ENCODE peak calls at places on chromosomes 16 and 17, in nine cellular contexts. G is A549, W is tibial artery, D is thoracic aorta, R is PC-3, X is lung, K is ascending aorta, A is dorsolateral prefrontal cortex, S is heart right ventricle. C is an unnamed sample.

GRCh38 chr17:17766351-17767095 is 70.3 kb downstream of the SREBF1 start:
- DNase-seq in A (no peak), K (no peak), R (no peak), G (no peak), S (no peak), D (no peak), X (no peak), W (no peak), C (no peak)

GRCh38 chr17:71287246-71287828 is 833.5 kb upstream of the SOX9 start:
- DNase-seq in K (no peak), R (no peak), W (no peak), D (no peak), S (no peak), A (no peak), G (no peak), X (no peak), C (no peak)

GRCh38 chr17:570403-570802 is 144.2 kb downstream of the VPS53 start:
- DNase-seq in X (no peak), K (no peak), A (no peak), D (no peak), S (no peak), R (no peak), W (no peak), G (no peak), C (no peak)

GRCh38 chr17:4195306-4195705 is 52.3 kb downstream of the CYB5D2 start:
- DNase-seq in G (no peak), W (no peak), X (no peak), A (no peak), R (no peak), S (no peak), D (no peak), K (peak), C (no peak)

GRCh38 chr16:73878616-73879015 is 418.0 kb upstream of the PSMD7 start:
- DNase-seq in K (no peak), R (peak), A (no peak), G (peak), W (no peak), D (no peak), S (no peak), X (no peak), C (no peak)

GRCh38 chr17:2222901-2223616 is 80.5 kb downstream of the SMG6 start:
- DNase-seq in K (peak), X (peak), A (no peak), S (peak), G (no peak), R (no peak), D (no peak), W (peak), C (peak)

GRCh38 chr16:73302942-73303341 is 255.0 kb upstream of the ZFHX3 start:
- DNase-seq in G (no peak), K (no peak), D (no peak), S (no peak), X (no peak), A (no peak), W (no peak), R (no peak), C (no peak)

GRCh38 chr17:2212328-2212981 is 91.1 kb downstream of the SMG6 start:
- DNase-seq in G (no peak), W (peak), D (peak), A (no peak), S (no peak), K (peak), R (peak), X (no peak), C (no peak)

GRCh38 chr17:78541488-78542237 is 35.5 kb downstream of the DNAH17 start:
- DNase-seq in G (peak), X (no peak), R (peak), A (no peak), K (no peak), W (no peak), D (no peak), S (no peak), C (no peak)

GRCh38 chr16:65070831-65071230 is 51.0 kb downstream of the CDH11 start:
- DNase-seq in D (peak), W (peak), A (peak), R (peak), S (peak), G (peak), K (peak), X (peak), C (peak)

GRCh38 chr17:36752096-36752888 is 150.9 kb downstream of the MRM1 start:
- DNase-seq in G (no peak), W (no peak), R (no peak), D (no peak), A (no peak), S (no peak), X (no peak), K (no peak), C (no peak)

GRCh38 chr16:11263737-11264136 is 5.4 kb downstream of the TNP2 start:
- DNase-seq in A (no peak), G (no peak), K (no peak), D (no peak), S (no peak), X (no peak), R (no peak), W (no peak), C (no peak)

GRCh38 chr17:21378553-21378952 is 2.4 kb downstream of the KCNJ12 start:
- DNase-seq in S (no peak), A (no peak), W (no peak), G (no peak), D (no peak), R (no peak), X (no peak), K (no peak), C (no peak)

GRCh38 chr17:62392908-62393307 is 12.6 kb downstream of the EFCAB3 start:
- DNase-seq in A (no peak), K (no peak), X (no peak), R (no peak), D (no peak), W (no peak), S (no peak), G (no peak), C (no peak)

GRCh38 chr17:72945468-72945867 is 147.0 kb downstream of the SLC39A11 start:
- DNase-seq in K (no peak), A (no peak), S (no peak), W (no peak), D (no peak), X (no peak), R (no peak), G (no peak), C (no peak)

GRCh38 chr17:1787301-1787902 is 25.5 kb downstream of the SERPINF1 start:
- DNase-seq in R (peak), D (peak), G (peak), S (peak), W (peak), K (peak), A (no peak), X (no peak), C (peak)

GRCh38 chr17:284676-285355 is 67.8 kb downstream of the RPH3AL start:
- DNase-seq in G (no peak), D (no peak), X (no peak), R (no peak), A (peak), K (peak), W (peak), S (no peak), C (no peak)

GRCh38 chr16:67760206-67760605 is 41.1 kb upstream of the GFOD2 start:
- DNase-seq in D (no peak), K (no peak), G (no peak), S (no peak), W (no peak), R (no peak), X (no peak), A (no peak), C (no peak)

GRCh38 chr16:87698676-87699179 is 67.1 kb downstream of the KLHDC4 start:
- DNase-seq in W (no peak), G (no peak), A (no peak), R (no peak), D (no peak), S (no peak), K (no peak), X (no peak), C (no peak)

GRCh38 chr17:35116845-35117244 is 2.8 kb downstream of the RAD51D start:
- DNase-seq in K (no peak), G (no peak), W (no peak), R (no peak), A (no peak), X (no peak), D (no peak), S (no peak), C (no peak)

GRCh38 chr16:30721606-30722005 is 22.6 kb downstream of the SRCAP start:
- DNase-seq in A (no peak), K (no peak), W (no peak), G (no peak), X (no peak), D (no peak), R (peak), S (no peak), C (no peak)

GRCh38 chr17:36935681-36936454 is 1.4 kb upstream of the LHX1 start:
- DNase-seq in D (no peak), K (no peak), A (no peak), W (no peak), G (peak), S (no peak), R (no peak), X (no peak), C (no peak)

DNA sequence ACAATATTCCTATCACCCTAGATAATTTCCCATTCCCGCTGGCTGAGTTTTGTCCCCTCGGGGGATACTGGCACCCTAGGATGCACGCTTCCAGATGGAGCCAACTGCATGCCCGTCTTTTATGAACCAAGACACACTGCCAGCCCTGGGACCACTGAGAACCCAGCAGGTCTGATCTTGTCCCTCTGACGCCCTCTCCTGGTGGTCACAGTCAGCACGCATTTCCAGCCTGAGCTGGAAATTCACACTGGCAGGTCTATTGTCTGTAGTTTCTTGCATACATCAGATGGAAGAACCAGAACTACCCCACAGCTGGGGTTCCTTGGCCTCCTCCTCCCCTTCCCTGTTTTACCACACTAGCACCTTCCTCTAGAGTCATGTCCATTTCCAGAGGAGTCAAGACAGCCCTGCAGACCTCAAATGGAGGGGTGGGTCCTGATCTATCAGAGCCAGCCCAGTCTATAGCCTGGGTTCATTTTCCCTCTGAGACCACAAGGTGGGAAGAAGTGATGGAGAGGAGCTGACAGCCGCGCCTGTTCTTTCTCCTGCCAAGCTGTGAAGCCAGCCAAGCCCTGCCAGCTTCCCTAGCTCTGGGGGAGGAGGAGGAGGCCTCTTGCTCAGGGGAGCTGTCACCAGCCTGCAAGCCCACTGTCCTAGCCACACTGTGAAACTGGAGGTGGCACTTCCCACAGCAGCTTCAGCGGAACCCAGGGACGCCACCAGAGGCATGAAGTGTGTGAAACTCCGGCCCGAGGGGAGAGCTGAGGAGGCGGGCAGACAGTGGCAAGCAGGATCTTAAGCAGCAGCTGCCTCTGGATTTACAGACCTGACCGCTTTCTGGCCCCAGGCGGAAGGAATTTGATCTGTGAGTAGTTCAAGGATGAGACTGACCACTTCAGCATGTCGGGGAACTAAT is 29.3 kb downstream of the MXRA7 start:
- DNase-seq in G (peak), R (peak), W (no peak), D (no peak), K (peak), X (peak), A (peak), S (peak), C (peak)
- TF ChIP-seq CTCF in G (peak), R (peak), W (peak), D (peak), K (peak), X (peak), A (peak), S (peak), C (peak)

GRCh38 chr16:52671560-52671959 is 124.6 kb upstream of the TOX3 start:
- DNase-seq in W (no peak), D (no peak), S (no peak), X (no peak), R (no peak), G (no peak), K (no peak), A (no peak), C (no peak)
- TF ChIP-seq CTCF in W (no peak), D (no peak), S (no peak), X (no peak), R (no peak), G (no peak), K (no peak), A (no peak), C (no peak)

GRCh38 chr17:41860254-41860931 is 4.8 kb downstream of the KLHL11 start:
- DNase-seq in D (no peak), K (no peak), A (no peak), W (no peak), G (no peak), S (no peak), X (no peak), R (no peak), C (no peak)

GRCh38 chr17:41865596-41865893 is 322 bp upstream of the KLHL11 start:
- DNase-seq in W (no peak), A (no peak), G (no peak), D (no peak), R (no peak), X (no peak), K (no peak), S (no peak), C (no peak)

GRCh38 chr17:41864837-41865595 is at the start of gene KLHL11:
- DNase-seq in X (peak), R (peak), D (peak), K (peak), W (peak), S (peak), A (peak), G (peak), C (peak)

GRCh38 chr17:41863074-41863843 is 2.0 kb downstream of the KLHL11 start:
- DNase-seq in G (no peak), D (no peak), K (no peak), R (no peak), S (no peak), X (no peak), A (no peak), W (no peak), C (no peak)

DNA sequence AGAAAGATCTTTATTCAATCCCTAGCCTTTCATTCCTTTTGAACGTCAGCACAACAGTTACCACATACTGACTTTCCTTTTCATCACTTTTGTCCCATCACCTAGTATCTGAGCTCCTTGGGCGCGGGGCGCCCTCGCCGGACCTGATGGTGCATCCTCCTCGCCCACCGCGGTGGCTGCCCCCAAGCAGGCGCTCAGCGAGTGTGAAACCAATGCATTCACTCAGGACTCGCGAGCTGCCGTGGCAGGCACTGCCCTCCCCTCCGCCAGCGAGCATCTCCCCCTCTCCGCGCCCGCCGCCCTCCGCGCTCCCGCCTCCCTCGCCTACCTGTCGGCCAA is 756 bp downstream of the KLHL11 start:
- DNase-seq in G (no peak), K (no peak), D (no peak), R (no peak), W (no peak), S (no peak), A (no peak), X (no peak), C (no peak)
- TF ChIP-seq CTCF in G (no peak), K (no peak), D (no peak), R (no peak), W (no peak), S (no peak), A (no peak), X (no peak), C (no peak)

GRCh38 chr16:46690281-46691178 is 1.1 kb downstream of the ORC6 start:
- DNase-seq in W (no peak), A (no peak), D (no peak), K (no peak), S (no peak), G (no peak), X (no peak), R (peak), C (no peak)

GRCh38 chr16:46689492-46690280 is at the start of gene ORC6:
- DNase-seq in K (peak), X (peak), S (peak), R (peak), D (peak), A (peak), G (peak), W (peak), C (peak)

GRCh38 chr16:46688101-46688656 is 799 bp downstream of the VPS35 start:
- DNase-seq in D (no peak), W (no peak), A (no peak), R (peak), X (peak), K (no peak), S (no peak), G (no peak), C (peak)

GRCh38 chr16:46687486-46687885 is 1.5 kb downstream of the VPS35 start:
- DNase-seq in X (no peak), A (no peak), K (no peak), G (no peak), W (no peak), S (no peak), R (peak), D (no peak), C (no peak)

GRCh38 chr16:46688657-46689491 is at the start of gene VPS35:
- DNase-seq in K (peak), D (peak), W (peak), R (peak), S (peak), G (peak), X (peak), A (peak), C (peak)
- TF ChIP-seq CTCF in K (no peak), D (no peak), W (no peak), R (no peak), S (peak), G (no peak), X (no peak), A (no peak), C (no peak)

GRCh38 chr16:56234737-56235136 is 43.4 kb downstream of the GNAO1 start:
- DNase-seq in W (no peak), K (no peak), R (no peak), A (no peak), D (no peak), S (no peak), G (no peak), X (no peak), C (no peak)
- TF ChIP-seq CTCF in W (no peak), K (no peak), R (no peak), A (no peak), D (no peak), S (no peak), G (no peak), X (no peak), C (no peak)

GRCh38 chr17:14753383-14753782 is 452.5 kb downstream of the HS3ST3B1 start:
- DNase-seq in G (no peak), D (no peak), X (no peak), R (no peak), W (no peak), S (no peak), A (no peak), K (no peak), C (no peak)

GRCh38 chr17:14752007-14752406 is 451.1 kb downstream of the HS3ST3B1 start:
- DNase-seq in W (no peak), K (no peak), A (no peak), R (no peak), D (no peak), G (no peak), S (no peak), X (no peak), C (no peak)

GRCh38 chr17:14750866-14751265 is 450.0 kb downstream of the HS3ST3B1 start:
- DNase-seq in S (no peak), K (no peak), W (no peak), X (no peak), A (no peak), G (no peak), D (no peak), R (no peak), C (no peak)

GRCh38 chr17:14756469-14756868 is 455.6 kb downstream of the HS3ST3B1 start:
- DNase-seq in R (peak), S (no peak), W (no peak), D (no peak), K (no peak), G (no peak), A (no peak), X (no peak), C (no peak)

GRCh38 chr17:14755002-14755401 is 454.1 kb downstream of the HS3ST3B1 start:
- DNase-seq in G (no peak), S (no peak), A (no peak), W (no peak), R (peak), X (no peak), D (no peak), K (no peak), C (no peak)
- TF ChIP-seq CTCF in G (no peak), S (no peak), A (no peak), W (no peak), R (no peak), X (no peak), D (no peak), K (no peak), C (no peak)

GRCh38 chr16:794853-795466 is 5.6 kb downstream of the GNG13 start:
- DNase-seq in A (no peak), R (no peak), G (no peak), S (no peak), X (no peak), K (no peak), D (no peak), W (no peak), C (no peak)
- TF ChIP-seq CTCF in A (no peak), R (no peak), G (no peak), S (no peak), X (no peak), K (no peak), D (no peak), W (no peak), C (no peak)

C was measured in heart left ventricle.